ENCODE peak calls at places on chromosomes 7 and 10, in ten cellular contexts. One of them, this sample, is unnamed. For H3K9me3, the result is how much of the 10 kb centered on the place peaks cover.

GRCh38 chr7:105389090-105389650 is 449 bp upstream of the SRPK2 start:
- DNase-seq in DND-41: peak
- DNase-seq in PC-9: peak
- DNase-seq in RWPE2: no peak
- DNase-seq in IMR-90: peak
- DNase-seq in tibial nerve: no peak
- DNase-seq in upper lobe of left lung: peak
- DNase-seq in HCT116: peak
- DNase-seq in psoas muscle: peak
- DNase-seq in spleen: no peak
- DNase-seq in this sample: peak

GRCh38 chr10:30158325-30158960 is 99.1 kb upstream of the JCAD start:
- DNase-seq in DND-41: no peak
- DNase-seq in PC-9: no peak
- DNase-seq in RWPE2: no peak
- DNase-seq in IMR-90: peak
- DNase-seq in tibial nerve: no peak
- DNase-seq in upper lobe of left lung: no peak
- DNase-seq in HCT116: no peak
- DNase-seq in psoas muscle: no peak
- DNase-seq in spleen: no peak
- DNase-seq in this sample: no peak

GRCh38 chr7:155995183-155995612 is 182.9 kb upstream of the SHH start:
- DNase-seq in DND-41: no peak
- DNase-seq in PC-9: no peak
- DNase-seq in RWPE2: no peak
- DNase-seq in IMR-90: no peak
- DNase-seq in tibial nerve: no peak
- DNase-seq in upper lobe of left lung: peak
- DNase-seq in HCT116: no peak
- DNase-seq in psoas muscle: no peak
- DNase-seq in spleen: no peak
- DNase-seq in this sample: no peak

GRCh38 chr7:123485187-123485586 is 49.2 kb downstream of the IQUB start:
- DNase-seq in DND-41: no peak
- DNase-seq in PC-9: no peak
- DNase-seq in RWPE2: no peak
- DNase-seq in IMR-90: no peak
- DNase-seq in tibial nerve: no peak
- DNase-seq in upper lobe of left lung: no peak
- DNase-seq in HCT116: no peak
- DNase-seq in psoas muscle: no peak
- DNase-seq in spleen: no peak
- DNase-seq in this sample: no peak

GRCh38 chr7:8149222-8149621 is 112.7 kb downstream of the ICA1 start:
- DNase-seq in DND-41: peak
- DNase-seq in PC-9: no peak
- DNase-seq in RWPE2: no peak
- DNase-seq in IMR-90: no peak
- DNase-seq in tibial nerve: no peak
- DNase-seq in upper lobe of left lung: peak
- DNase-seq in HCT116: no peak
- DNase-seq in psoas muscle: no peak
- DNase-seq in spleen: no peak
- DNase-seq in this sample: no peak

GRCh38 chr7:139817249-139817648 is 11.8 kb upstream of the TBXAS1 start:
- DNase-seq in DND-41: no peak
- DNase-seq in PC-9: no peak
- DNase-seq in RWPE2: no peak
- DNase-seq in IMR-90: no peak
- DNase-seq in tibial nerve: no peak
- DNase-seq in upper lobe of left lung: no peak
- DNase-seq in HCT116: no peak
- DNase-seq in psoas muscle: no peak
- DNase-seq in spleen: no peak
- DNase-seq in this sample: no peak

GRCh38 chr7:149642579-149642978 is 130.8 kb downstream of the ZNF467 start:
- DNase-seq in DND-41: no peak
- DNase-seq in PC-9: no peak
- DNase-seq in RWPE2: no peak
- DNase-seq in IMR-90: no peak
- DNase-seq in tibial nerve: no peak
- DNase-seq in upper lobe of left lung: no peak
- DNase-seq in HCT116: no peak
- DNase-seq in psoas muscle: no peak
- DNase-seq in spleen: no peak
- DNase-seq in this sample: no peak

GRCh38 chr7:40647719-40648118 is 512.9 kb downstream of the SUGCT start:
- DNase-seq in DND-41: no peak
- DNase-seq in PC-9: no peak
- DNase-seq in RWPE2: no peak
- DNase-seq in IMR-90: peak
- DNase-seq in tibial nerve: no peak
- DNase-seq in upper lobe of left lung: no peak
- DNase-seq in HCT116: no peak
- DNase-seq in psoas muscle: no peak
- DNase-seq in spleen: no peak
- DNase-seq in this sample: no peak

GRCh38 chr10:79162861-79163662 is 94.3 kb downstream of the ZMIZ1 start:
- DNase-seq in DND-41: no peak
- DNase-seq in PC-9: peak
- DNase-seq in RWPE2: no peak
- DNase-seq in IMR-90: peak
- DNase-seq in tibial nerve: no peak
- DNase-seq in upper lobe of left lung: no peak
- DNase-seq in HCT116: no peak
- DNase-seq in psoas muscle: peak
- DNase-seq in spleen: no peak
- DNase-seq in this sample: no peak

DNA sequence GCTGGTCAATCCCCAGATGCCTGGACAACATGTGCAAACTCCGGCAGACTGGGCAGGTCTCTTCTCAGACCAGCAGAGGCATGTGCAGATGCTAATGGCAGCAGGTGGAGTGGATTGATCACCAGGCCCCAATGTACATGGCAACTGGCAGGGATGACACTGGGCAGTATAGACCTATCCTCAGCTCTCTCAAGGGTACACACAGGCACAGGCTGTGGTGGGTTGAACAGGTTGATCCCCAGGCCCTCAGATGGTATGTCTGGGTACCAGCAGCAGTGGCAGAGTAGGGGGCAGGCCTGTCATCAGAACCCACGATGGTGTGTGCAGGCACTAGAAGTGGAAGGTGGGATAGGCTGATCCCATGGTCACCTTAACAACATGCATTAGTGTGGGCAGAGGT is 98.7 kb downstream of the LANCL2 start:
- DNase-seq in DND-41: no peak
- DNase-seq in PC-9: no peak
- DNase-seq in RWPE2: no peak
- DNase-seq in IMR-90: no peak
- DNase-seq in tibial nerve: no peak
- DNase-seq in upper lobe of left lung: no peak
- DNase-seq in HCT116: no peak
- DNase-seq in psoas muscle: no peak
- DNase-seq in spleen: no peak
- DNase-seq in this sample: no peak
- H3K9me3 ChIP-seq in DND-41: under half
- H3K9me3 ChIP-seq in PC-9: under half
- H3K9me3 ChIP-seq in RWPE2: under half
- H3K9me3 ChIP-seq in IMR-90: under half
- H3K9me3 ChIP-seq in tibial nerve: under half
- H3K9me3 ChIP-seq in upper lobe of left lung: under half
- H3K9me3 ChIP-seq in HCT116: under half
- H3K9me3 ChIP-seq in psoas muscle: under half
- H3K9me3 ChIP-seq in spleen: under half
- H3K9me3 ChIP-seq in this sample: under half

GRCh38 chr10:18233775-18234174 is 93.6 kb downstream of the CACNB2 start:
- DNase-seq in DND-41: no peak
- DNase-seq in PC-9: peak
- DNase-seq in RWPE2: no peak
- DNase-seq in IMR-90: no peak
- DNase-seq in tibial nerve: no peak
- DNase-seq in upper lobe of left lung: no peak
- DNase-seq in HCT116: no peak
- DNase-seq in psoas muscle: no peak
- DNase-seq in spleen: no peak
- DNase-seq in this sample: no peak
- TF ChIP-seq CTCF in DND-41: no peak
- TF ChIP-seq CTCF in PC-9: no peak
- TF ChIP-seq CTCF in RWPE2: no peak
- TF ChIP-seq CTCF in IMR-90: no peak
- TF ChIP-seq CTCF in tibial nerve: no peak
- TF ChIP-seq CTCF in upper lobe of left lung: no peak
- TF ChIP-seq CTCF in HCT116: peak
- TF ChIP-seq CTCF in psoas muscle: no peak
- TF ChIP-seq CTCF in spleen: no peak
- TF ChIP-seq CTCF in this sample: no peak

DNA sequence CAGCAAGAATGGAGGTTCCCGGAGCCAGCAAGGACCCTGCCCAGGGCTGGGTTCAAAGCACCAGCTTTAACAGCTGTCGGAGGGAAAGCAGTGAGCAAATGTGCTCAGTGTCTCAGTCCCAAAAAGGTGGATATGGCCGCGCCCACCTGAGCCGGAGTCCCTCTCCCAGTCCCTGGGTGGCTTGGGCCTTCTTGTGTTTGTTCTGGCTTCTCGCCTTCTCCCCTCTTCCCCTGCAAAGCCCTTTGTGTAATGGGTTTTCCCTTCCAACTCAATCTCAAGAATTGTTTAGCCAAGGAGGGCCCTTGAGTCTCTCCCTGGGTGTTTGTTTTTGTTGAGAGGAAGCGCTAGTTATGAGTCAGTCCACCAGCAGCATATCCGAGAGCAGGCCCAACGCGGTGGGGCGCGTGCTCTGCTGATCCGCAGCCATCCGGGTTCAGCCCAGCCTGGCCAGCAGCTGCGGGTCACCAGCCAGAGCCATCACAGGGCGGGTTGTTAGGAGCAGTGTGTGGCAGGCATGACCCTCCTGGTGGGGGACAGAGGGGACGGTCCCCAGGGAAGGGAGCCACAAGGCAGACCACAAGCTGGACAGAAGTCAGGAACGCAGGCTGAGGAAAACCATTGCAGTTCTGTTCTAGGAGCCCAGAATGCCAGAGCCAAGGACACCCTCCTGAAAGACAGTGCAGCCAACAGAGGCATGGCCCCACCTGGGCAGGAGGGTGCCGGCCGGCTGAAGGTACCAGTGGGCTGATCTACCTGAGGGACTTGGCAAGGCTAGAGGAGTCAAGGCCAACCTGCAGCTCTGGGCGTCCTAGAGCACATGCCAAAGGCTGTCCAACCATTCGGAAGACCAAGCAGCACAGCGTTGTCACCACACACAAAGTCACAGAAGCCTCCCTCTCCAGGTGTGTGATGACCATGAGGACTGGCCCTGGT is 21.3 kb downstream of the CALML3 start:
- DNase-seq in DND-41: no peak
- DNase-seq in PC-9: peak
- DNase-seq in RWPE2: no peak
- DNase-seq in IMR-90: peak
- DNase-seq in tibial nerve: peak
- DNase-seq in upper lobe of left lung: peak
- DNase-seq in HCT116: no peak
- DNase-seq in psoas muscle: peak
- DNase-seq in spleen: peak
- DNase-seq in this sample: no peak
- H3K27ac ChIP-seq in DND-41: no peak
- H3K27ac ChIP-seq in PC-9: peak
- H3K27ac ChIP-seq in RWPE2: peak
- H3K27ac ChIP-seq in IMR-90: peak
- H3K27ac ChIP-seq in tibial nerve: peak
- H3K27ac ChIP-seq in upper lobe of left lung: peak
- H3K27ac ChIP-seq in HCT116: peak
- H3K27ac ChIP-seq in psoas muscle: peak
- H3K27ac ChIP-seq in spleen: no peak
- H3K27ac ChIP-seq in this sample: no peak

GRCh38 chr7:146788008-146788407 is 671.4 kb downstream of the CNTNAP2 start:
- DNase-seq in DND-41: no peak
- DNase-seq in PC-9: no peak
- DNase-seq in RWPE2: no peak
- DNase-seq in IMR-90: no peak
- DNase-seq in tibial nerve: no peak
- DNase-seq in upper lobe of left lung: no peak
- DNase-seq in HCT116: no peak
- DNase-seq in psoas muscle: no peak
- DNase-seq in spleen: no peak
- DNase-seq in this sample: no peak

GRCh38 chr7:146791344-146792300 is 675.0 kb downstream of the CNTNAP2 start:
- DNase-seq in DND-41: no peak
- DNase-seq in PC-9: no peak
- DNase-seq in RWPE2: no peak
- DNase-seq in IMR-90: no peak
- DNase-seq in tibial nerve: no peak
- DNase-seq in upper lobe of left lung: no peak
- DNase-seq in HCT116: no peak
- DNase-seq in psoas muscle: no peak
- DNase-seq in spleen: no peak
- DNase-seq in this sample: no peak
- H3K9me3 ChIP-seq in DND-41: under half
- H3K9me3 ChIP-seq in PC-9: under half
- H3K9me3 ChIP-seq in RWPE2: under half
- H3K9me3 ChIP-seq in IMR-90: under half
- H3K9me3 ChIP-seq in tibial nerve: under half
- H3K9me3 ChIP-seq in upper lobe of left lung: under half
- H3K9me3 ChIP-seq in HCT116: under half
- H3K9me3 ChIP-seq in psoas muscle: under half
- H3K9me3 ChIP-seq in spleen: under half
- H3K9me3 ChIP-seq in this sample: under half

DNA sequence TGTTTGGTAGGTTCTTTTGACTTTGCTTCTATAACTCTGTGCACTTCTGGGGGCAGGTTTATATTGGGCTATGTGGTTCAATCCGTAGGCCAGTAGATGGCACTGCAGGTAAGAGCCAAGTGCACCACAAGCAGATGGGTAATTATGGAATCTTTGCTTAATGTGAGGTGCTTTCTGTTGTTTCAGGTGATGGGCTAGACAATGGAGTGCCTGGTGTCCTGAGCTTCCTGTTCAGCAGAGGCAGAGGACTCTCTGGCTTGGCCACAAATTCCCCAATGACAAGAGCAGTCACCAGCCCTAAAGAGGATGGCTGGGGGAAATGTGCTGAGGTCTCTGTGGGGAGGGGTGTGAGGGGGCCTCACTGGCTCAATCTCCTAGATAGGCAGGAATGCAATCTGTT is 455.0 kb downstream of the CCSER2 start:
- DNase-seq in DND-41: peak
- DNase-seq in PC-9: no peak
- DNase-seq in RWPE2: no peak
- DNase-seq in IMR-90: no peak
- DNase-seq in tibial nerve: no peak
- DNase-seq in upper lobe of left lung: peak
- DNase-seq in HCT116: peak
- DNase-seq in psoas muscle: no peak
- DNase-seq in spleen: no peak
- DNase-seq in this sample: no peak
- TF ChIP-seq CTCF in DND-41: peak
- TF ChIP-seq CTCF in PC-9: peak
- TF ChIP-seq CTCF in RWPE2: peak
- TF ChIP-seq CTCF in IMR-90: peak
- TF ChIP-seq CTCF in tibial nerve: no peak
- TF ChIP-seq CTCF in upper lobe of left lung: peak
- TF ChIP-seq CTCF in HCT116: peak
- TF ChIP-seq CTCF in psoas muscle: no peak
- TF ChIP-seq CTCF in spleen: peak
- TF ChIP-seq CTCF in this sample: no peak

GRCh38 chr7:151225948-151226510 is 976 bp downstream of the ABCF2 start:
- DNase-seq in DND-41: no peak
- DNase-seq in PC-9: no peak
- DNase-seq in RWPE2: no peak
- DNase-seq in IMR-90: no peak
- DNase-seq in tibial nerve: no peak
- DNase-seq in upper lobe of left lung: no peak
- DNase-seq in HCT116: no peak
- DNase-seq in psoas muscle: no peak
- DNase-seq in spleen: peak
- DNase-seq in this sample: no peak
- H3K27ac ChIP-seq in DND-41: peak
- H3K27ac ChIP-seq in PC-9: no peak
- H3K27ac ChIP-seq in RWPE2: no peak
- H3K27ac ChIP-seq in IMR-90: peak
- H3K27ac ChIP-seq in tibial nerve: no peak
- H3K27ac ChIP-seq in upper lobe of left lung: no peak
- H3K27ac ChIP-seq in HCT116: peak
- H3K27ac ChIP-seq in psoas muscle: peak
- H3K27ac ChIP-seq in spleen: no peak
- H3K27ac ChIP-seq in this sample: no peak